ENCODE peak calls at places on chromosomes 4 and X, in five cellular contexts. One of them, this sample, is unnamed.

GRCh38 chrX:54540289-54540688 is 10.3 kb downstream of the GNL3L start:
- DNase-seq in tibial nerve: no peak
- DNase-seq in spleen: no peak
- DNase-seq in Peyer's patch: no peak
- DNase-seq in heart left ventricle: peak
- DNase-seq in this sample: no peak

GRCh38 chr4:138104462-138104775 is 137.7 kb downstream of the SLC7A11 start:
- DNase-seq in tibial nerve: no peak
- DNase-seq in Peyer's patch: no peak
- DNase-seq in heart left ventricle: no peak
- DNase-seq in spleen: no peak
- DNase-seq in this sample: no peak

GRCh38 chr4:176902710-176903323 is 110.1 kb upstream of the VEGFC start:
- DNase-seq in Peyer's patch: no peak
- DNase-seq in tibial nerve: no peak
- DNase-seq in heart left ventricle: no peak
- DNase-seq in spleen: no peak
- DNase-seq in this sample: no peak

GRCh38 chr4:19678763-19679162 is 572.9 kb upstream of the SLIT2 start:
- DNase-seq in heart left ventricle: no peak
- DNase-seq in tibial nerve: no peak
- DNase-seq in Peyer's patch: no peak
- DNase-seq in spleen: no peak
- DNase-seq in this sample: no peak

GRCh38 chrX:118100091-118100490 is 16.5 kb downstream of the KLHL13 start:
- DNase-seq in spleen: no peak
- DNase-seq in Peyer's patch: no peak
- DNase-seq in tibial nerve: no peak
- DNase-seq in heart left ventricle: no peak
- DNase-seq in this sample: no peak

GRCh38 chr4:7472443-7473013 is 37.8 kb upstream of the PSAPL1 start:
- DNase-seq in Peyer's patch: no peak
- DNase-seq in heart left ventricle: no peak
- DNase-seq in tibial nerve: no peak
- DNase-seq in spleen: no peak
- DNase-seq in this sample: no peak

GRCh38 chrX:65196758-65197371 is 220.6 kb upstream of the ZC4H2 start:
- DNase-seq in tibial nerve: peak
- DNase-seq in spleen: no peak
- DNase-seq in heart left ventricle: no peak
- DNase-seq in Peyer's patch: peak
- DNase-seq in this sample: no peak

GRCh38 chr4:33494150-33494549 is 2750.2 kb downstream of the ARAP2 start:
- DNase-seq in Peyer's patch: no peak
- DNase-seq in tibial nerve: no peak
- DNase-seq in heart left ventricle: no peak
- DNase-seq in spleen: no peak
- DNase-seq in this sample: no peak

GRCh38 chr4:45453258-45453841 is 670.5 kb downstream of the GABRG1 start:
- DNase-seq in tibial nerve: no peak
- DNase-seq in Peyer's patch: no peak
- DNase-seq in heart left ventricle: no peak
- DNase-seq in spleen: no peak
- DNase-seq in this sample: peak

GRCh38 chr4:99652596-99653436 is 4.8 kb downstream of the C4orf54 start:
- DNase-seq in heart left ventricle: no peak
- DNase-seq in spleen: peak
- DNase-seq in tibial nerve: no peak
- DNase-seq in Peyer's patch: no peak
- DNase-seq in this sample: no peak

GRCh38 chr4:141102367-141102766 is 30.9 kb downstream of the RNF150 start:
- DNase-seq in tibial nerve: no peak
- DNase-seq in Peyer's patch: no peak
- DNase-seq in heart left ventricle: no peak
- DNase-seq in spleen: no peak
- DNase-seq in this sample: no peak

GRCh38 chr4:18012115-18012806 is 9.3 kb downstream of the LCORL start:
- DNase-seq in tibial nerve: no peak
- DNase-seq in spleen: no peak
- DNase-seq in Peyer's patch: no peak
- DNase-seq in heart left ventricle: no peak
- DNase-seq in this sample: peak

GRCh38 chr4:7774301-7775019 is 165.2 kb downstream of the AFAP1 start:
- DNase-seq in spleen: peak
- DNase-seq in Peyer's patch: peak
- DNase-seq in tibial nerve: no peak
- DNase-seq in heart left ventricle: no peak
- DNase-seq in this sample: no peak

GRCh38 chrX:2523911-2524310 is 23.1 kb upstream of the DHRSX start:
- DNase-seq in spleen: no peak
- DNase-seq in tibial nerve: no peak
- DNase-seq in Peyer's patch: no peak
- DNase-seq in heart left ventricle: no peak
- DNase-seq in this sample: no peak

GRCh38 chrX:136336623-136337022 is 35.9 kb downstream of the ADGRG4 start:
- DNase-seq in tibial nerve: no peak
- DNase-seq in Peyer's patch: no peak
- DNase-seq in spleen: no peak
- DNase-seq in heart left ventricle: no peak
- DNase-seq in this sample: peak

GRCh38 chr4:66574145-66574978 is 904.1 kb upstream of the EPHA5 start:
- DNase-seq in heart left ventricle: no peak
- DNase-seq in spleen: no peak
- DNase-seq in Peyer's patch: no peak
- DNase-seq in tibial nerve: no peak
- DNase-seq in this sample: no peak

GRCh38 chr4:2276581-2277325 is 14.8 kb upstream of the MXD4 start:
- DNase-seq in spleen: peak
- DNase-seq in Peyer's patch: no peak
- DNase-seq in heart left ventricle: peak
- DNase-seq in tibial nerve: no peak
- DNase-seq in this sample: no peak

GRCh38 chr4:80045831-80046230 is 27.2 kb downstream of the ANTXR2 start:
- DNase-seq in spleen: no peak
- DNase-seq in heart left ventricle: no peak
- DNase-seq in tibial nerve: no peak
- DNase-seq in Peyer's patch: no peak
- DNase-seq in this sample: no peak

GRCh38 chr4:165783626-165784025 is 89.4 kb upstream of the TLL1 start:
- DNase-seq in Peyer's patch: no peak
- DNase-seq in heart left ventricle: no peak
- DNase-seq in spleen: no peak
- DNase-seq in tibial nerve: no peak
- DNase-seq in this sample: no peak

GRCh38 chrX:56505866-56506265 is 57.6 kb upstream of the UBQLN2 start:
- DNase-seq in heart left ventricle: no peak
- DNase-seq in Peyer's patch: no peak
- DNase-seq in spleen: no peak
- DNase-seq in tibial nerve: no peak
- DNase-seq in this sample: no peak

GRCh38 chr4:39051454-39051853 is 10.6 kb upstream of the KLHL5 start:
- DNase-seq in Peyer's patch: no peak
- DNase-seq in heart left ventricle: no peak
- DNase-seq in spleen: no peak
- DNase-seq in tibial nerve: no peak
- DNase-seq in this sample: no peak

GRCh38 chrX:76555816-76556215 is 128.3 kb downstream of the MAGEE1 start:
- DNase-seq in heart left ventricle: no peak
- DNase-seq in Peyer's patch: no peak
- DNase-seq in spleen: no peak
- DNase-seq in tibial nerve: no peak
- DNase-seq in this sample: peak

GRCh38 chrX:2409796-2410195 is 91.0 kb downstream of the DHRSX start:
- DNase-seq in spleen: no peak
- DNase-seq in Peyer's patch: no peak
- DNase-seq in heart left ventricle: no peak
- DNase-seq in tibial nerve: no peak
- DNase-seq in this sample: no peak

GRCh38 chr4:155079866-155080265 is 128.6 kb upstream of the NPY2R start:
- DNase-seq in tibial nerve: no peak
- DNase-seq in spleen: no peak
- DNase-seq in heart left ventricle: no peak
- DNase-seq in Peyer's patch: no peak
- DNase-seq in this sample: no peak

DNA sequence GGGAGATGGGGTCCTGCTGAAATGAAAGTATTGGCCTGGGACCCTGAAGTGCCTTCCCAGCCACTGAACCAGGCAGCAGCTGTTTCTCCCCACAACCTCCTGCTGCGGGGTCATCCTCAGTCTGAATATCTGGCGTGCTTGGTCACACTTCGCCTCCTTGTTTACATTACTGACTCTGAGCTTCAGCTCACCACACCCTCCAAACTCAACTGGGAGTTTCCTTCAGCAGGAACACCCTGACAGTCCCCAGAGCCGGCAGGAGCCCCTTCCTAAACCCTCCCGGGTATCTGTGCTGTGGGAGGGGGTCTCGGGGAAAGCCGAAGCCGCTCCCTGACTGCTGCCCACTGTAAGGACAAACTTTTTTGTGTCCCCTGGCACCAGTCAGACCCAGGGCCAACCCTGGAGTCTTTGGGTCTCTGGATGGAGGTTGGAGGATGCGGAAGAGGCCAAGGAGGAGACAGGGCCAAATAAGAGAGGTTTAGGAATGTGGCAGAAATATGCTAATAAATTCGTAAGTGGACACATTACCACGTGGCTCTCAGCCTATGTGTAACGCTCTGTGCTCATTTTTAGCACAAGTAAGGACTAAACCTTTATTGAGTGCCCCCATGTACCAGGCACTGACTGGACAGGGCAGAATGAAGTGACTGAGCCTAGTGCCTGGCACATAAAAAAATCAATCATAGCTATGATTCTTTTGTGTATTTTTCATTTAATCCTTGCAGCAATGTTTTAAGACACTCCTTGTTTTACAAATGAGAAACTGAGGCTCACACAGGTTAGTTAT is 20.7 kb downstream of the FHDC1 start:
- DNase-seq in heart left ventricle: no peak
- DNase-seq in Peyer's patch: no peak
- DNase-seq in spleen: no peak
- DNase-seq in tibial nerve: no peak
- DNase-seq in this sample: peak
- TF ChIP-seq POLR2A in heart left ventricle: no peak
- TF ChIP-seq POLR2A in Peyer's patch: no peak
- TF ChIP-seq POLR2A in spleen: no peak
- TF ChIP-seq POLR2A in tibial nerve: no peak
- TF ChIP-seq POLR2A in this sample: peak

DNA sequence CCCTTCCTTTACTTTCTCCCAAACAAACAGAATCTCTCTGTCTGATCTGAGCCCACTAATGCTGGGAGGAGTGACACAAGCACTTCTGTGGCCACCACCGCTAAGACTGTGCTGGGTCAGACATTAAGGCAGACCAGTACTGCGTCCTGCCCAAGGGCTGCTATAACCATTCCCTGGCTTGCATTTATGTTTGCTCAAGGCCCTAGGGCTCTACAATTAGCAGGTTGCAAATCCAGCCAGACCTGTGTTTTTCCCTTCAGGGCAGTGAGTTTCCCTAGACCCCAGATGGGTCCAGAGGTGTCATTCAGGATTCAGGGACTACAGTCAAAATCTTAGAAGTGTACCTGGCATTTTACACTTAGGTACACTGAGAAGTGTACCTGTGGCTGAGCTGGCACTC is 89.7 kb downstream of the SPANXN4 start:
- DNase-seq in Peyer's patch: no peak
- DNase-seq in tibial nerve: no peak
- DNase-seq in heart left ventricle: no peak
- DNase-seq in spleen: no peak
- DNase-seq in this sample: no peak
- TF ChIP-seq POLR2A in Peyer's patch: no peak
- TF ChIP-seq POLR2A in tibial nerve: no peak
- TF ChIP-seq POLR2A in heart left ventricle: no peak
- TF ChIP-seq POLR2A in spleen: no peak
- TF ChIP-seq POLR2A in this sample: no peak

GRCh38 chrX:100819837-100820666 is at the start of gene CSTF2:
- DNase-seq in spleen: peak
- DNase-seq in tibial nerve: peak
- DNase-seq in Peyer's patch: peak
- DNase-seq in heart left ventricle: peak
- DNase-seq in this sample: peak
- TF ChIP-seq POLR2A in spleen: no peak
- TF ChIP-seq POLR2A in tibial nerve: no peak
- TF ChIP-seq POLR2A in Peyer's patch: no peak
- TF ChIP-seq POLR2A in heart left ventricle: no peak
- TF ChIP-seq POLR2A in this sample: peak

GRCh38 chr4:41990383-41991111 is at the start of gene SLC30A9:
- DNase-seq in spleen: peak
- DNase-seq in Peyer's patch: peak
- DNase-seq in tibial nerve: peak
- DNase-seq in heart left ventricle: peak
- DNase-seq in this sample: peak
- TF ChIP-seq POLR2A in spleen: no peak
- TF ChIP-seq POLR2A in Peyer's patch: peak
- TF ChIP-seq POLR2A in tibial nerve: peak
- TF ChIP-seq POLR2A in heart left ventricle: peak
- TF ChIP-seq POLR2A in this sample: peak

This sample was measured in erythroblast.